ENCODE peak calls at places on chromosomes 13 and 19, in seven cellular contexts. A is sigmoid colon, K is HL-60, Q is stomach, F is transverse colon, S is GM23338, E is HCT116. R is an unnamed sample.

GRCh38 chr13:102091231-102091630 is 310.6 kb downstream of the FGF14 start:
- DNase-seq in E (peak), Q (no peak), A (no peak), S (peak), K (no peak), F (no peak), R (no peak)

GRCh38 chr13:76703621-76704020 is 182.6 kb downstream of the KCTD12 start:
- DNase-seq in K (no peak), Q (no peak), F (no peak), A (no peak), S (no peak), E (no peak), R (no peak)

GRCh38 chr13:48006396-48006795 is 5.3 kb upstream of the SUCLA2 start:
- DNase-seq in Q (no peak), A (no peak), E (no peak), K (no peak), S (no peak), F (no peak), R (no peak)

GRCh38 chr13:31431722-31432137 is 232.0 kb downstream of the B3GLCT start:
- DNase-seq in S (peak), Q (peak), K (peak), A (no peak), E (peak), F (peak), R (no peak)

GRCh38 chr19:53019684-53020083 is 6.0 kb downstream of the ERVV-1 start:
- DNase-seq in K (peak), Q (no peak), S (peak), F (no peak), E (peak), A (no peak), R (peak)

GRCh38 chr19:16296713-16297112 is 27.9 kb upstream of the KLF2 start:
- DNase-seq in E (peak), S (no peak), K (no peak), A (no peak), F (no peak), Q (peak), R (no peak)

GRCh38 chr19:36110487-36111199 is at the start of gene OVOL3:
- DNase-seq in A (no peak), E (no peak), S (peak), F (no peak), Q (no peak), K (no peak), R (no peak)

GRCh38 chr19:35557539-35558399 is 5.7 kb downstream of the ATP4A start:
- DNase-seq in E (peak), F (peak), Q (peak), S (peak), K (no peak), A (no peak), R (no peak)

GRCh38 chr19:41928754-41929535 is 696 bp upstream of the ERFL start:
- DNase-seq in Q (no peak), A (no peak), E (no peak), S (no peak), K (peak), F (peak), R (no peak)

GRCh38 chr19:32404213-32404938 is 1.2 kb upstream of the DPY19L3 start:
- DNase-seq in K (peak), Q (no peak), F (no peak), S (peak), E (no peak), A (no peak), R (no peak)

GRCh38 chr19:35978271-35978670 is 16.7 kb upstream of the SDHAF1 start:
- DNase-seq in F (no peak), K (no peak), A (no peak), S (no peak), E (no peak), Q (no peak), R (no peak)

GRCh38 chr19:8476524-8476923 is 25.9 kb downstream of the PRAM1 start:
- DNase-seq in Q (no peak), A (no peak), S (no peak), K (no peak), E (no peak), F (no peak), R (no peak)

GRCh38 chr13:113182046-113182445 is 23.6 kb downstream of the PROZ start:
- DNase-seq in S (no peak), E (no peak), A (no peak), K (no peak), Q (no peak), F (no peak), R (no peak)

DNA sequence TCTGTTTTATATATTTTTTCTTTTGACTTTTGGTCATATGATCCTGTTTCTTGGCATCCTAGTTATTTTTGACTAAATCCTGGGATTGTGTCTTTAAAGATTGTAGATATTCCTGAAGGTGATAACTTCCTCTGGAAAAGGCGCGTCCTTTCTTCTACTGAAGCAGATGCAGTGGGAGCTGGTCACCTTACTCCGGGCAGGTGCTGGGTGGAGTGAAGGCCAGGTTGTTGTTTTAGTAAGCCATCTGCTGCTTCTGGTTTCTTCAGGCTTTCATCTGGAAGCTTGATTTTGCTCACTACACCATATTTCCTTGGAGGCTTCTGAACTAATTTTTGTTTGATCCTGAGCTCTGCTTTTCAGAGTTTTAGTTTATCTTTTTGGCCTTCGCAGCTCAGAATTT is 21.5 kb downstream of the URI1 start:
- DNase-seq in K (no peak), Q (no peak), A (no peak), S (no peak), F (no peak), E (no peak), R (no peak)
- H3K27ac ChIP-seq in K (no peak), Q (no peak), A (no peak), S (no peak), F (no peak), E (no peak), R (no peak)

DNA sequence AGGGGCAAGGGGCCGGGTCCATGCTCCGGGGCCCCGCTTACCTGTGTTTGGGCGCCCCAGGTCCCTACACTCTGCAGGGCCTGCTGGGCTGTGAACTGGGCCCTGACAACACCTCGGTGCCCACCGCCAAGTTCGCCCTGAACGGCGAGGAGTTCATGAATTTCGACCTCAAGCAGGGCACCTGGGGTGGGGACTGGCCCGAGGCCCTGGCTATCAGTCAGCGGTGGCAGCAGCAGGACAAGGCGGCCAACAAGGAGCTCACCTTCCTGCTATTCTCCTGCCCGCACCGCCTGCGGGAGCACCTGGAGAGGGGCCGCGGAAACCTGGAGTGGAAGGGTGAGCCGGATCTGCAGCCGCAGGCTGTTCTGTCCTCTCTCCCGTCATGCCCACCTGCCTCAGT is 1.7 kb downstream of the FCGRT start:
- DNase-seq in Q (peak), S (no peak), E (no peak), F (no peak), A (no peak), K (no peak), R (no peak)
- H3K4me3 ChIP-seq in Q (peak), S (peak), E (no peak), F (peak), A (no peak), K (no peak), R (peak)

DNA sequence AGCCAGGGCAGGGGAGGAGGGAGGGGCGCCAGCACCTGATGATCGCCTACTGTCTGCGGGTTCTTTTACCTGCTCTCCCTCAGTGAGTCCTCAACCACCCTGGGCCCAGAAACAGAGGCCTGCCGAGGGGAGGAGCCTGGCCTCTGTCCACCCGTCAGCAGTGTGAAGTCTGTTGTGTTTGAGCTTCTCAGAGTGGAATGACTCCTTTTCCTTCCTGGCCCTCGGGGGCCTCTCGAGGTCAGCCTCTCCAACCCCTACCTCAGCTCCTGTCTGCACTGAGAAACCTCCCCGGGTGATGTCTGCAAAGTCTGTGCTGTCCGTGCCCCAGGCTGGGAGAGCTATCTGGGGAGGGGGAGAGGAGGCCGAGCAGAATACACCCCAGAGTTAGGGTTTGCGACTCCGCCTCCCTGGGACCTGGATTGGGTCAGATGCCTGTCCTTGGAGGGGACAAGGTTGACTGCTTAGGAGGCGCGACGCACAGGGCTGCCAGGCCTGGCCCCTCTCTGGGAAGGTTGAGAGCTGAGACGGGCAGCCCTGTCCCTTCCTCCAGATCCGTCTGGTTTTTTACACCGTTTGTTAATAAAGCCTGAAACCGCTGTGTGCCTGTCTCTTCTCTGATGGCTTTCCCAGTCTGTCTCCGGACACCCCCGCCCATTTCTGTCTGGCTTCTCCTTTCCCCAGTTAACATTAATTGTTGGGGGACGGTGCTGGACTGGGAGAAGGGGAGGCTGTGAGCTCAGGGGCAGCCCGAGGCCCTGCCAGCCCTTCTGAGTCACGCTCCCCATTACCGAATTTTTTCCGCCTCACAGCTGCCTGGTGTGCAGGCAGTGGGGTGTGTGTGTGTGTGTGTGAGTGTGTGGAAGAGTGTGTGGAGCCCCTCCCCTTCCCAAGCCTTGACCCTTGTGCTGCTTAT is 1.0 kb upstream of the SSC5D start:
- DNase-seq in S (no peak), E (no peak), F (peak), Q (no peak), A (peak), K (peak), R (peak)
- TF ChIP-seq POLR2AphosphoS5 in S (no peak), E (no peak), F (peak), Q (peak), A (peak), K (no peak), R (no peak)

DNA sequence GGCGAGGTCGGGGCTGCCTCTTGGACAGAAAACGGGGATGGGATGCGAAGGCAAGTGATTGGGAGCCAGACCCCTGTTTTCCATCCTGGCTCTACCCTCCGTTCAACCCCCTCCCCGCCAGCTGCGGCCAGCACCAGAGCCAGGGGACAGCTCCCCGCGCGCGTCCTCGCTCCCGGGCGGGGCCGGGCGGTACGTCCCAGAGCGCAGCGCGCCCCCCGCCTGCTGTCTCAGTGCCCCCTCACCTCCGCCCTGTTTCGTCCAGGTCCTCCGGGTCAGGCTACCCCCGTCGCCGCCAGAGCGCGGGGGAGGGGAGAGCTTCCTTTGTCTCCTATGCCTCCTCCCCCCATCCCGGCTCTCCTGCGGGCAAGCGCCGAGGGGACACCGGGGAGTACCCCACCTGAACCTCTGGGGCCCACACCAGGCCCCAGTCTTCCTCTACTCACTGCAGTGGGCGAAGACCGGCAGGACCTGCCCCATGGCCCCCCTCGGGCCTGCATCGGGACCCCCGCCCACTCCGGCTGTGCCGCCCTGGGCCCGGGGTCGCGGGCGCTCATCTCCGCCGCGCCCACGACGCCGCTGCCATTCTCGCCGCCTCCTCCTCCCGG is 396 bp downstream of the RTN2 start:
- DNase-seq in E (no peak), K (no peak), Q (no peak), S (peak), F (no peak), A (no peak), R (peak)
- H3K27ac ChIP-seq in E (peak), K (no peak), Q (peak), S (no peak), F (peak), A (peak), R (no peak)

GRCh38 chr19:11587302-11587972 is 9.8 kb upstream of the ZNF627 start:
- DNase-seq in S (peak), Q (peak), A (peak), E (peak), F (peak), K (peak), R (peak)
- H3K4me3 ChIP-seq in S (no peak), Q (no peak), A (no peak), E (no peak), F (no peak), K (no peak), R (peak)

GRCh38 chr13:100098445-100099116 is 9.7 kb downstream of the PCCA start:
- DNase-seq in F (no peak), S (no peak), Q (no peak), A (no peak), E (no peak), K (no peak), R (no peak)

GRCh38 chr13:100102042-100102441 is 13.1 kb downstream of the PCCA start:
- DNase-seq in F (no peak), E (no peak), S (no peak), Q (no peak), K (no peak), A (no peak), R (no peak)

GRCh38 chr13:100097821-100098220 is 8.9 kb downstream of the PCCA start:
- DNase-seq in Q (no peak), E (no peak), A (no peak), K (no peak), S (no peak), F (no peak), R (no peak)

GRCh38 chr13:100096526-100096925 is 7.6 kb downstream of the PCCA start:
- DNase-seq in Q (no peak), F (no peak), K (no peak), S (no peak), E (no peak), A (no peak), R (no peak)

GRCh38 chr13:100100115-100100879 is 11.4 kb downstream of the PCCA start:
- DNase-seq in K (no peak), F (no peak), E (no peak), S (no peak), Q (peak), A (no peak), R (no peak)
- TF ChIP-seq POLR2AphosphoS5 in K (no peak), F (no peak), E (no peak), S (no peak), Q (no peak), A (no peak), R (no peak)

GRCh38 chr13:110683921-110684320 is 22.0 kb downstream of the CARS2 start:
- DNase-seq in E (no peak), S (no peak), A (no peak), F (no peak), Q (no peak), K (no peak), R (no peak)

GRCh38 chr13:110684388-110685056 is 21.4 kb downstream of the CARS2 start:
- DNase-seq in A (no peak), S (no peak), F (no peak), Q (no peak), E (no peak), K (no peak), R (no peak)

GRCh38 chr13:110681868-110682550 is 23.9 kb downstream of the CARS2 start:
- DNase-seq in S (no peak), F (no peak), K (no peak), Q (no peak), A (no peak), E (no peak), R (no peak)

GRCh38 chr13:110682746-110683145 is 23.2 kb downstream of the CARS2 start:
- DNase-seq in A (no peak), F (no peak), S (no peak), E (no peak), K (no peak), Q (no peak), R (no peak)

GRCh38 chr13:110683203-110683883 is 22.6 kb downstream of the CARS2 start:
- DNase-seq in F (no peak), K (peak), Q (no peak), A (no peak), S (peak), E (peak), R (no peak)
- H3K27ac ChIP-seq in F (peak), K (no peak), Q (peak), A (peak), S (no peak), E (no peak), R (no peak)

R was measured in suprapubic skin.